ENCODE peak calls at places on chromosomes 2 and 18, in five cellular contexts. N, X, H, Z and G are unnamed samples.

GRCh38 chr18:53745228-53745967 is 479.1 kb downstream of the MBD2 start:
- DNase-seq in N (no peak), X (peak; percentile 48), H (no peak), Z (no peak), G (no peak)

GRCh38 chr2:159894145-159894838 is 96.3 kb upstream of the CD302 start:
- DNase-seq in N (no peak), X (no peak), H (no peak), Z (no peak), G (no peak)

GRCh38 chr2:108570416-108570815 is 36.1 kb downstream of the LIMS1 start:
- DNase-seq in N (no peak), X (peak; percentile 79), H (no peak), Z (no peak), G (no peak)

GRCh38 chr2:205903549-205904129 is 182.3 kb downstream of the INO80D start:
- DNase-seq in N (no peak), X (no peak), H (no peak), Z (no peak), G (no peak)

GRCh38 chr2:120421126-120421829 is 75.3 kb downstream of the INHBB start:
- DNase-seq in N (no peak), X (no peak), H (no peak), Z (no peak), G (no peak)

GRCh38 chr18:27005589-27005988 is 140.1 kb upstream of the AQP4 start:
- DNase-seq in N (no peak), X (no peak), H (no peak), Z (no peak), G (no peak)

GRCh38 chr2:75503048-75503607 is 57.6 kb downstream of the EVA1A start:
- DNase-seq in N (peak; percentile 77), X (peak; percentile 87), H (no peak), Z (no peak), G (peak; percentile 11)

GRCh38 chr2:76980067-76980466 is 542.1 kb downstream of the LRRTM4 start:
- DNase-seq in N (no peak), X (no peak), H (no peak), Z (no peak), G (no peak)

GRCh38 chr2:210445116-210445707 is 31.3 kb downstream of the LANCL1 start:
- DNase-seq in N (no peak), X (no peak), H (no peak), Z (no peak), G (no peak)

GRCh38 chr18:3448845-3449701 is 899 bp upstream of the TGIF1 start:
- DNase-seq in N (peak; percentile 74), X (peak; percentile 88), H (peak; percentile 77), Z (peak; percentile 96), G (peak; percentile 78)

GRCh38 chr18:8984131-8984670 is 118.3 kb upstream of the NDUFV2 start:
- DNase-seq in N (no peak), X (no peak), H (no peak), Z (no peak), G (no peak)

GRCh38 chr2:222878877-222879601 is 18.2 kb downstream of the ACSL3 start:
- DNase-seq in N (no peak), X (peak; percentile 62), H (no peak), Z (no peak), G (no peak)

GRCh38 chr2:200861617-200862016 is 2.8 kb downstream of the CLK1 start:
- DNase-seq in N (no peak), X (no peak), H (no peak), Z (no peak), G (no peak)

GRCh38 chr2:144402282-144402681 is 117.6 kb downstream of the ZEB2 start:
- DNase-seq in N (no peak), X (no peak), H (peak; percentile 33), Z (no peak), G (no peak)

GRCh38 chr2:196959750-196960392 is 33.4 kb upstream of the PGAP1 start:
- DNase-seq in N (no peak), X (no peak), H (no peak), Z (no peak), G (no peak)

GRCh38 chr18:34510926-34511325 is 199.2 kb upstream of the DTNA start:
- DNase-seq in N (no peak), X (no peak), H (no peak), Z (no peak), G (no peak)

GRCh38 chr2:36609507-36609906 is 11.5 kb upstream of the FEZ2 start:
- DNase-seq in N (no peak), X (no peak), H (no peak), Z (no peak), G (no peak)

GRCh38 chr2:74267068-74267467 is 68.7 kb downstream of the MTHFD2 start:
- DNase-seq in N (no peak), X (no peak), H (no peak), Z (no peak), G (no peak)

GRCh38 chr18:51593931-51594330 is 396.4 kb upstream of the MEX3C start:
- DNase-seq in N (no peak), X (no peak), H (no peak), Z (no peak), G (no peak)

GRCh38 chr2:54914637-54915036 is 135.6 kb downstream of the RTN4 start:
- DNase-seq in N (no peak), X (no peak), H (no peak), Z (no peak), G (no peak)

GRCh38 chr18:58338961-58339722 is 289.7 kb downstream of the ALPK2 start:
- DNase-seq in N (no peak), X (no peak), H (no peak), Z (no peak), G (no peak)

GRCh38 chr2:96267159-96267971 is 1.3 kb downstream of the CIAO1 start:
- DNase-seq in N (no peak), X (no peak), H (no peak), Z (no peak), G (no peak)
- H3K4me3 ChIP-seq in N (peak overlapping the region; percentile 91), X (peak overlapping the region; percentile 93), H (peak overlapping the region; percentile 96), Z (peak overlapping the region; percentile 94), G (no peak overlapping the region)

GRCh38 chr18:69839497-69839896 is 108.2 kb downstream of the CD226 start:
- DNase-seq in N (no peak), X (no peak), H (no peak), Z (peak; percentile 62), G (no peak)
- H3K4me3 ChIP-seq in N (no peak overlapping the region), X (no peak overlapping the region), H (no peak overlapping the region), Z (no peak overlapping the region), G (no peak overlapping the region)

GRCh38 chr2:153487482-153487881 is 8.9 kb upstream of the RPRM start:
- DNase-seq in N (no peak), X (no peak), H (no peak), Z (no peak), G (no peak)

DNA sequence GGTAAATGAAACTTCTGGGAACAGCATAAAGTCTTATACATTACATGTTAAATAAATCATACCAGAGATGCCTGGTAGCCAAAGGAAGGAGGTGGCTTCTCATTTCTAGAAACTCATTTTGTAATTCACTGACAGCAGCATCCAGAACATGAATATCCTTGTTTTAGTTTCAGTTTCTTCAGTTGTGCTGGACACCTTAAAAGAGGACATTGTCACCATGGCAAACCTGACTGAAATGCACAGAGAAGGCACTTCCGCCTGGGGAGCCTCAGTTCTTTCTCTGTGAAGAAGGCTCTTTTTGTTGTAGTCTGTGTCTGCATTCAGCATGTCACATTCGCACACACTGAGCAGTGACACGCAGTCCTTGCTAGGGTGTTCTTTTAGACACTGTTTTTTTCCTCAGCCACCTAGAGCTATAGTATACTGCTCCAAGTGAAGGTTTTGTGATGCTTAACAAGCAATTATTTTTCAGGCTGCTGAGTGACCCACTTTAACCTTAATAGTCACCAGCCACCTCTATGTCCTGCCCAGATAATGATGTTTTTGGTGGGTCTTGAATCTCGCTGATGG is 9.5 kb upstream of the RPRM start:
- DNase-seq in N (no peak), X (no peak), H (no peak), Z (no peak), G (no peak)
- H3K4me3 ChIP-seq in N (no peak overlapping the region), X (no peak overlapping the region), H (no peak overlapping the region), Z (no peak overlapping the region), G (no peak overlapping the region)

DNA sequence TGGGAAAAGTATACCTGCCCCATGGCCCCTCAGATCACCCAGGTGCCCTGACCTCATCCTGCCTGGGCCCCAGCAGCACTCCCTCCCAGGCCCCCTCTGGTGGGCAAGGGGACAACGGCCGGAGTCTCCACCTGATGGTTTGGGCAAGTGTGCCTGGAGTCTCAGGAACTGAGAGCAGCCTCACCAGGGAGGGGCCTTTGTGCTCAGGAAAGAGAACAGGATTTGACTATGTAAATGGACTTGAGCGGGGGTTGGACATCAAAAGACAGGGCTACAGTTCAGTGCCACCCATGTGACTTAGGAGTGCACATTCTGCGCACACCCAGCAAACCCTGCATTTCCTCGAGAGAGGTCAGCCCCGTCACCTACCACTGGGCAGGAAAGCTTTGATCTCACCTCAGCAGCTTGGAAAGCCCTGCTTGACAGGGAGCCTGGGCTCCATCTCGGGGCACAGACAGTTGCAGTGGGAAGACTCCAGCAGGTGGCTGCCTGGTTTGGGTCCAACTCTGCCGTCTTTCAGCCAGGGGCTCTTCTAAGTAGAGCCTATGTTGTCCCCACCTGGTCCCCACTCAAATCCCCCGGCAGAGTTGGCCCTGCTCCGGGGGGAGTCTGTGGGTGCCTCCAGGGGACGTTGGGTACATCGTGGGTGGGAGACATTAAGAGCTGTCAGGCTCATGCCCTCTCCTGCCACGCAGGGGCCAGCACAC is 3.3 kb downstream of the INPP5D start:
- DNase-seq in N (no peak), X (no peak), H (no peak), Z (peak; percentile 36), G (no peak)
- H3K4me3 ChIP-seq in N (no peak overlapping the region), X (no peak overlapping the region), H (peak overlapping the region; percentile 68), Z (peak overlapping the region; percentile 56), G (peak overlapping the region; percentile 68)